ENCODE peak calls at places on chromosome 18, in six cellular contexts. L is AG04449, B is tibial artery, P is fibroblast of lung, C is astrocyte of the cerebellum, X is coronary artery. H is an unnamed sample.
A peak's percentile ranks its signal among the peaks of the same experiment; 100 is the strongest.

GRCh38 chr18:75031717-75032317 is 177.1 kb downstream of the PTGR3 start:
- DNase-seq in X (no peak), L (no peak), C (no peak), B (no peak), P (peak; percentile 27), H (no peak)

GRCh38 chr18:27491772-27492171 is 306.7 kb upstream of the CHST9 start:
- DNase-seq in B (no peak), X (no peak), C (no peak), L (no peak), P (no peak), H (no peak)

GRCh38 chr18:1585881-1586488 is 681.3 kb downstream of the ADCYAP1 start:
- DNase-seq in X (no peak), L (no peak), B (no peak), C (peak; percentile 18), P (peak; percentile 23), H (peak; percentile 6)

GRCh38 chr18:24446953-24447537 is 13.4 kb upstream of the HRH4 start:
- DNase-seq in B (no peak), C (no peak), X (no peak), L (no peak), P (peak; percentile 18), H (no peak)

GRCh38 chr18:36211612-36212065 is 24.3 kb downstream of the MOCOS start:
- DNase-seq in C (no peak), L (no peak), X (no peak), B (no peak), P (peak; percentile 4), H (no peak)

GRCh38 chr18:63141777-63142176 is 177.8 kb downstream of the BCL2 start:
- DNase-seq in X (no peak), L (no peak), P (no peak), C (no peak), B (no peak), H (no peak)

GRCh38 chr18:22831441-22831904 is 101.7 kb upstream of the RBBP8 start:
- DNase-seq in C (peak; percentile 80), L (peak; percentile 42), B (no peak), X (no peak), P (peak; percentile 76), H (no peak)

GRCh38 chr18:48854780-48855179 is 96.0 kb downstream of the SMAD7 start:
- DNase-seq in X (no peak), B (no peak), C (no peak), L (no peak), P (no peak), H (no peak)

GRCh38 chr18:74841248-74841647 is 243.6 kb downstream of the ZNF407 start:
- DNase-seq in L (no peak), B (no peak), C (no peak), X (no peak), P (no peak), H (no peak)

GRCh38 chr18:62284637-62285036 is 40.5 kb upstream of the TNFRSF11A start:
- DNase-seq in P (no peak), C (no peak), B (no peak), L (no peak), X (no peak), H (no peak)

GRCh38 chr18:46482831-46483230 is 174.2 kb downstream of the LOXHD1 start:
- DNase-seq in B (no peak), L (no peak), C (no peak), X (no peak), P (no peak), H (no peak)

GRCh38 chr18:55321268-55322175 is 266.5 kb downstream of the TCF4 start:
- DNase-seq in B (peak; percentile 91), P (peak; percentile 95), C (peak; percentile 84), L (no peak), X (peak; percentile 90), H (peak; percentile 29)

GRCh38 chr18:60018801-60019462 is 119.1 kb downstream of the PMAIP1 start:
- DNase-seq in P (peak; percentile 49), C (no peak), L (no peak), X (no peak), B (no peak), H (no peak)

GRCh38 chr18:50203801-50204604 is 9.1 kb upstream of the MYO5B start:
- DNase-seq in B (no peak), L (no peak), X (no peak), P (peak; percentile 22), C (peak; percentile 16), H (no peak)

GRCh38 chr18:72174972-72175649 is 369.0 kb downstream of the CBLN2 start:
- DNase-seq in B (no peak), L (no peak), C (no peak), X (no peak), P (no peak), H (peak; percentile 26)

GRCh38 chr18:77135339-77136075 is 2.9 kb upstream of the MBP start:
- DNase-seq in B (no peak), X (no peak), C (no peak), P (no peak), L (no peak), H (no peak)

GRCh38 chr18:77137851-77138250 is 5.3 kb upstream of the MBP start:
- DNase-seq in P (no peak), B (no peak), L (no peak), C (no peak), X (no peak), H (no peak)

GRCh38 chr18:77134611-77135010 is 2.0 kb upstream of the MBP start:
- DNase-seq in L (no peak), B (no peak), X (no peak), P (no peak), C (no peak), H (no peak)

GRCh38 chr18:77136871-77137665 is 4.5 kb upstream of the MBP start:
- DNase-seq in B (no peak), X (no peak), L (no peak), C (no peak), P (no peak), H (no peak)

GRCh38 chr18:77136076-77136718 is 3.6 kb upstream of the MBP start:
- DNase-seq in X (no peak), B (no peak), P (no peak), L (no peak), C (no peak), H (no peak)
- TF ChIP-seq CTCF in X (no peak), B (no peak), P (no peak), L (no peak), C (no peak), H (no peak)

DNA sequence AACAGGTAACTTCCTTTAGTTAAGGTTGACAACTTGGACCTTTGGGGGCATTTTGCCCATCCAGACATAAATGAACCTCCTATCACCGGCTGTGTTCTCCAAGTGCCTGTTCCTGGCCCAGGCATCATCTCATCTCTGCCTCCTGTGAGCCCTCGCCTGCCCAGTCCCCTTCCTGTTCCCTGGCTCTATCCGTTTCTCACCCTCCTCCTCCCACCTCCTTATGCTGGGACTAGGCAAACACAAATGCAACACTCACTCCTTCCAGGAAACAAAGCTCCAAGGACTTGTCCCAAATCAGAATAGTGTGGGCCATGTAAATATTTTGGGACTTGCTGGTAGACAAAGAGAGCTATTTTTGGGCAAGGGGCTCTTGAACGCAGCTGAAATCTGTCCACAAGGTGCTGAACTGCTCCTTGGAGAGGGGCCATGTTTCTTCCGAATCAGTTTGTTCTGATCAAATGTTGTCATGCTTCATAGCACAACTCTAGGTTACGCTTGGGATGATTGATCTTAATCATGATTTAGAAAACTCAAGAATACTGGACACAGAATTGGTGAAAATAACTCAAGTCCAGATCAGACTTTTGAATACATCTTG is 25.3 kb downstream of the MBP start:
- DNase-seq in C (no peak), X (no peak), P (peak; percentile 24), L (no peak), B (no peak), H (no peak)
- H3K4me3 ChIP-seq in C (no peak overlapping the region), X (no peak overlapping the region), P (no peak overlapping the region), L (no peak overlapping the region), B (no peak overlapping the region), H (no peak overlapping the region)

DNA sequence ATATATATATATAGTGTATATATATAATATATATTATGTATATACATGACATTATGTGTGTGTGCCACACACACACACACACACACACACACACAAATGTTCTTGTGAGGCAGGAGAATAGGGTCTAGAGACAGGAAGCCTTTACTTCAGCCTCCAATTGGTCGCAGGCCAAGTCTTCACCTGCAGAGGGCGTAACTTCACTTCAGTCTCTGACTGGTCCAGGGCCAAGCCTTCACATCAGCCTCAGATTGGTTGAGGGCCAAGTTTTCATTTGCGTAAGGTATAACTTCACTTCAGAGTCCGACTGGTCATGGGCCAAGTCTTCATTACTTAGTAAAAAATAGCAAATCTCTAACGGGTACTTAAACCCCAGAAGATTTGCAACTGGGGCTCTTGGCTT is 13.2 kb upstream of the SS18 start:
- DNase-seq in L (no peak), X (no peak), B (no peak), P (no peak), C (no peak), H (no peak)
- TF ChIP-seq CTCF in L (no peak), X (no peak), B (no peak), P (no peak), C (no peak), H (peak; percentile 48)

DNA sequence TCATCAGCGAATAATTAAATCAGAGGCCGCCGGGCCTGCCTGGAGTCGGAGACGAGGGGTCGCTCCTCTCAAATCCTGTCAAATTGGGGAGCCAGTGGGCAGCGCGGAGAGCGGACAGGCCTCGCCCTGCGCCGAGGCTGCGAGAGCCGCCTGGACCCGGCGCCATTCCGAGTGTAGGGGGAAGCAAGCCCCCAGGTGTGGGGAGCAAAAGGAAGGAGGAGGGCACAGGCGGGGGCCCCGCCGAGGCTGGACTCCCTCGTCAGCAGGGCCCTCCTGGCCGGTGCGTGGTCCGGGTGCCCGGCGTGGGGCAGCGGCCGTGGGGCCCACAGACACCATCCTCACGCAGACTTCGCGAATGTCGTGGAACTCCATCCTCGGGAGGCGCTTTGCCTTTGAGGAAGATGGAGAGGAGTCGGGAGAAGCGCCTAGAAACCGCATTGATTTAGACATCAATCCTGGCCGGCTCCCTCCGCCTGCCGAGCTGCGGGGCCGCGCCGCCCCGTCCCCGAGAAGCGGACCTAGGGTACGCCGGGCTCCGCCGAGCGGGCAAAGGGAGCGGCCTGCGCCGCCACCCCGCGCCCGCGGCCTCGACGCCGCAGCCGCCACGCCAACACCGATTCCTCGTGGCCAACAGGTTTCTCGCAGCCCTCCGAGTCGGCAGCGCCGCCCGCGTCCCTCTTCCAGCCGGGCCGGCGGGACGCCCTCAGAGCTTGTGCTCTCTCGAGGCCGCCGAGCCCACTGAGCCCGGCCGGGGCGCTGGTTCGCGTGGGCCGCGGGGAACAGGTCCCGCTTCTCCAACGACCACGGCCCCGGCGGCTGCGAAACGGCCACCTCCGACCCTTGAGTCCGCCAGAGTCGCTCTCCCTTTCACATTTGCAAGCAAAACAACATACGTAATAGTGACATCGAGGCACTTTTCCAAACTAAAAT is 6.7 kb upstream of the ONECUT2 start:
- DNase-seq in X (no peak), B (no peak), P (no peak), C (no peak), L (no peak), H (no peak)
- H3K4me3 ChIP-seq in X (peak overlapping the region; percentile 65), B (peak overlapping the region; percentile 26), P (no peak overlapping the region), C (no peak overlapping the region), L (no peak overlapping the region), H (no peak overlapping the region)

GRCh38 chr18:44579745-44580144 is 100.9 kb upstream of the SETBP1 start:
- DNase-seq in X (no peak), B (peak; percentile 33), L (no peak), C (no peak), P (no peak), H (no peak)

GRCh38 chr18:44582432-44582831 is 98.3 kb upstream of the SETBP1 start:
- DNase-seq in P (no peak), C (no peak), X (no peak), B (no peak), L (no peak), H (no peak)

GRCh38 chr18:44584900-44585299 is 95.8 kb upstream of the SETBP1 start:
- DNase-seq in X (no peak), B (no peak), P (no peak), L (no peak), C (no peak), H (no peak)

GRCh38 chr18:44580159-44580558 is 100.5 kb upstream of the SETBP1 start:
- DNase-seq in P (no peak), L (no peak), C (no peak), X (no peak), B (no peak), H (no peak)

GRCh38 chr18:44579028-44579692 is 101.5 kb upstream of the SETBP1 start:
- DNase-seq in P (peak; percentile 59), B (no peak), X (no peak), L (no peak), C (no peak), H (no peak)
- TF ChIP-seq CTCF in P (peak; percentile 69), B (peak; percentile 31), X (no peak), L (peak; percentile 20), C (peak; percentile 59), H (peak; percentile 73)